ENCODE peak calls at places on chromosomes 4 and X, in five cellular contexts. X is cardiac fibroblast; S is stimulated activated CD8-positive, alpha-beta memory T cell treated with anti-CD3 and anti-CD28 coated beads, Interleukin-15, amount 100 ng/mL, for 1 hour; J is NCI-H2171 treated with DMSO at 0.1 percent for 48 hours; Z is fibroblast of lung. P is an unnamed sample.

GRCh38 chr4:60611762-60612496 is 588.2 kb upstream of the ADGRL3 start:
- DNase-seq in X (peak), Z (no peak), S (no peak), J (no peak), P (no peak)

GRCh38 chr4:53132117-53132889 is 233.6 kb downstream of the SCFD2 start:
- DNase-seq in S (no peak), X (peak), J (no peak), Z (peak), P (no peak)

GRCh38 chr4:184792950-184793555 is 32.7 kb downstream of the ACSL1 start:
- DNase-seq in S (no peak), X (peak), J (no peak), Z (peak), P (no peak)

GRCh38 chrX:22445880-22446279 is 173.2 kb downstream of the CBLL2 start:
- DNase-seq in S (no peak), Z (no peak), X (no peak), J (no peak), P (no peak)

GRCh38 chr4:48388504-48389154 is 47.3 kb downstream of the SLAIN2 start:
- DNase-seq in S (no peak), J (no peak), Z (peak), X (peak), P (no peak)

GRCh38 chrX:67288958-67289641 is 254.7 kb upstream of the AR start:
- DNase-seq in X (no peak), Z (no peak), S (no peak), J (no peak), P (no peak)

GRCh38 chr4:1494416-1495315 is 88.4 kb upstream of the NKX1-1 start:
- DNase-seq in X (no peak), S (no peak), Z (no peak), J (no peak), P (no peak)

GRCh38 chr4:188139141-188139540 is at the start of gene TRIML1:
- DNase-seq in J (no peak), S (no peak), X (no peak), Z (no peak), P (no peak)

GRCh38 chrX:70444326-70445196 is at the start of gene DLG3:
- DNase-seq in X (peak), J (peak), S (no peak), Z (peak), P (no peak)

GRCh38 chr4:120540625-120541024 is 381.9 kb downstream of the PRDM5 start:
- DNase-seq in Z (no peak), J (no peak), X (peak), S (no peak), P (no peak)

GRCh38 chr4:85029453-85029852 is 63.0 kb upstream of the WDFY3 start:
- DNase-seq in J (peak), S (no peak), Z (peak), X (peak), P (no peak)

GRCh38 chr4:150782921-150783320 is 201.0 kb downstream of the MAB21L2 start:
- DNase-seq in J (peak), Z (peak), S (no peak), X (no peak), P (no peak)

GRCh38 chr4:93066746-93067145 is 761.8 kb upstream of the ATOH1 start:
- DNase-seq in X (no peak), J (no peak), S (no peak), Z (peak), P (no peak)

P was measured in HuH-7.5.